ENCODE peak calls at places on chromosomes 13 and 19, in eight cellular contexts. X, Z, O, K, C, Q, G and D are unnamed samples.

GRCh38 chr19:30046522-30046921 is 104.5 kb downstream of the URI1 start:
- DNase-seq in X (no peak), Z (no peak), O (no peak), K (no peak), C (no peak), Q (no peak), G (no peak), D (peak)

GRCh38 chr19:5953680-5954213 is 24.2 kb downstream of the RANBP3 start:
- DNase-seq in X (no peak), Z (no peak), O (no peak), K (peak), C (no peak), Q (peak), G (no peak), D (no peak)

GRCh38 chr13:45162194-45162593 is 38.7 kb downstream of the KCTD4 start:
- DNase-seq in X (no peak), Z (peak), O (no peak), K (peak), C (no peak), Q (no peak), G (no peak), D (no peak)

GRCh38 chr13:110610955-110611595 is 4.3 kb upstream of the NAXD start:
- DNase-seq in X (no peak), Z (peak), O (no peak), K (no peak), C (no peak), Q (no peak), G (no peak), D (no peak)

GRCh38 chr19:53867225-53868090 is at the start of gene MYADM:
- DNase-seq in X (peak), Z (peak), O (peak), K (peak), C (peak), Q (peak), G (peak), D (peak)

GRCh38 chr13:52846567-52847321 is 1.7 kb downstream of the PCDH8 start:
- DNase-seq in X (no peak), Z (no peak), O (no peak), K (peak), C (no peak), Q (no peak), G (no peak), D (no peak)

GRCh38 chr13:113152894-113153809 is 5.3 kb upstream of the PROZ start:
- DNase-seq in X (no peak), Z (no peak), O (no peak), K (peak), C (no peak), Q (no peak), G (no peak), D (no peak)

GRCh38 chr19:40356681-40357595 is 8.4 kb downstream of the PLD3 start:
- DNase-seq in X (no peak), Z (no peak), O (no peak), K (no peak), C (no peak), Q (no peak), G (no peak), D (no peak)

GRCh38 chr19:6061420-6062130 is 48.7 kb downstream of the RFX2 start:
- DNase-seq in X (no peak), Z (peak), O (no peak), K (no peak), C (no peak), Q (no peak), G (no peak), D (no peak)

GRCh38 chr13:19864018-19864338 is 529 bp upstream of the ZMYM5 start:
- DNase-seq in X (peak), Z (peak), O (no peak), K (peak), C (peak), Q (peak), G (peak), D (peak)

GRCh38 chr19:17902701-17903100 is 30.1 kb upstream of the CCDC124 start:
- DNase-seq in X (no peak), Z (peak), O (no peak), K (peak), C (no peak), Q (no peak), G (no peak), D (no peak)

GRCh38 chr13:113053801-113054604 is 51.6 kb upstream of the F7 start:
- DNase-seq in X (no peak), Z (no peak), O (no peak), K (no peak), C (no peak), Q (no peak), G (no peak), D (no peak)

GRCh38 chr19:49857834-49858590 is 7.1 kb downstream of the PTOV1 start:
- DNase-seq in X (no peak), Z (no peak), O (no peak), K (no peak), C (no peak), Q (no peak), G (no peak), D (no peak)

GRCh38 chr13:55359067-55359466 is 1781.7 kb upstream of the PRR20A start:
- DNase-seq in X (no peak), Z (no peak), O (no peak), K (no peak), C (no peak), Q (no peak), G (no peak), D (no peak)

GRCh38 chr19:44025217-44025936 is at the start of gene ZNF222:
- DNase-seq in X (peak), Z (peak), O (peak), K (peak), C (peak), Q (peak), G (peak), D (peak)

GRCh38 chr19:14563989-14564650 is 7.7 kb downstream of the NDUFB7 start:
- DNase-seq in X (peak), Z (peak), O (no peak), K (peak), C (peak), Q (no peak), G (peak), D (no peak)

GRCh38 chr13:48072304-48072703 is 22.6 kb downstream of the MED4 start:
- DNase-seq in X (no peak), Z (no peak), O (no peak), K (no peak), C (no peak), Q (no peak), G (no peak), D (no peak)

GRCh38 chr19:5923356-5923755 is 9.3 kb downstream of the CAPS start:
- DNase-seq in X (no peak), Z (no peak), O (no peak), K (no peak), C (no peak), Q (no peak), G (no peak), D (no peak)

GRCh38 chr19:47863514-47863936 is 4.5 kb downstream of the TPRX2 start:
- DNase-seq in X (peak), Z (peak), O (peak), K (peak), C (peak), Q (peak), G (peak), D (peak)

GRCh38 chr13:23715092-23715761 is 145.0 kb downstream of the TNFRSF19 start:
- DNase-seq in X (no peak), Z (no peak), O (no peak), K (no peak), C (no peak), Q (no peak), G (no peak), D (no peak)

GRCh38 chr13:32142115-32142514 is 110.5 kb downstream of the FRY start:
- DNase-seq in X (no peak), Z (no peak), O (no peak), K (no peak), C (no peak), Q (no peak), G (no peak), D (no peak)

GRCh38 chr19:18450934-18451836 is 13.3 kb upstream of the ISYNA1 start:
- DNase-seq in X (peak), Z (peak), O (peak), K (peak), C (peak), Q (peak), G (peak), D (peak)

GRCh38 chr19:18725755-18726416 is 42.4 kb downstream of the CRTC1 start:
- DNase-seq in X (no peak), Z (no peak), O (no peak), K (no peak), C (no peak), Q (no peak), G (no peak), D (no peak)

GRCh38 chr19:32674153-32674958 is 624 bp downstream of the ANKRD27 start:
- DNase-seq in X (no peak), Z (no peak), O (no peak), K (no peak), C (no peak), Q (no peak), G (no peak), D (no peak)

GRCh38 chr13:107222619-107223018 is 654.7 kb upstream of the ARGLU1 start:
- DNase-seq in X (no peak), Z (no peak), O (no peak), K (no peak), C (no peak), Q (no peak), G (no peak), D (no peak)

GRCh38 chr13:26061947-26062346 is 10.1 kb upstream of the SHISA2 start:
- DNase-seq in X (no peak), Z (peak), O (peak), K (peak), C (no peak), Q (no peak), G (no peak), D (peak)

GRCh38 chr13:66689037-66689619 is 541.0 kb downstream of the PCDH9 start:
- DNase-seq in X (no peak), Z (no peak), O (no peak), K (no peak), C (no peak), Q (no peak), G (no peak), D (no peak)

GRCh38 chr13:83878691-83879410 is 3.4 kb downstream of the SLITRK1 start:
- DNase-seq in X (no peak), Z (no peak), O (no peak), K (peak), C (no peak), Q (no peak), G (no peak), D (no peak)

GRCh38 chr13:33174491-33174890 is 111.1 kb downstream of the STARD13 start:
- DNase-seq in X (no peak), Z (no peak), O (no peak), K (no peak), C (no peak), Q (no peak), G (no peak), D (no peak)